ENCODE peak calls at places on chromosomes 7 and 10, in five cellular contexts. R, E, B, S and M are unnamed samples.

GRCh38 chr7:104548861-104549260 is 220.5 kb downstream of the LHFPL3 start:
- DNase-seq in B (peak; percentile 50), R (no peak), S (no peak), E (no peak), M (no peak)

GRCh38 chr7:36763084-36763807 is 39.0 kb upstream of the AOAH start:
- DNase-seq in B (peak; percentile 24), R (no peak), E (peak; percentile 34), S (peak; percentile 48), M (no peak)

GRCh38 chr7:38728145-38728544 is 97.0 kb upstream of the AMPH start:
- DNase-seq in E (no peak), S (peak; percentile 55), B (no peak), R (no peak), M (no peak)

GRCh38 chr10:48511855-48512191 is 93.0 kb downstream of the ARHGAP22 start:
- DNase-seq in E (no peak), S (no peak), B (no peak), R (peak; percentile 1), M (no peak)

GRCh38 chr7:143415696-143416095 is 7.0 kb upstream of the EPHA1 start:
- DNase-seq in S (peak; percentile 62), R (no peak), E (no peak), B (no peak), M (no peak)

GRCh38 chr10:30645340-30645827 is 15.8 kb upstream of the LYZL2 start:
- DNase-seq in E (peak; percentile 59), R (peak; percentile 58), B (peak; percentile 40), S (peak; percentile 55), M (no peak)

GRCh38 chr7:135716677-135717238 is 11.2 kb downstream of the SLC13A4 start:
- DNase-seq in E (peak; percentile 59), B (no peak), S (peak; percentile 87), R (peak; percentile 40), M (no peak)

GRCh38 chr7:12289996-12290395 is 78.9 kb downstream of the TMEM106B start:
- DNase-seq in E (no peak), B (no peak), R (no peak), S (no peak), M (no peak)

GRCh38 chr7:49791089-49791741 is 17.8 kb downstream of the VWC2 start:
- DNase-seq in R (peak; percentile 64), S (no peak), B (peak; percentile 84), E (no peak), M (no peak)

GRCh38 chr7:102467581-102468415 is 3.0 kb downstream of the LRWD1 start:
- DNase-seq in E (no peak), R (no peak), B (no peak), S (no peak), M (no peak)

GRCh38 chr10:77289790-77290189 is 347.8 kb downstream of the KCNMA1 start:
- DNase-seq in S (no peak), B (no peak), E (peak; percentile 83), R (no peak), M (no peak)

GRCh38 chr7:135976312-135977019 is 693 bp downstream of the MTPN start:
- DNase-seq in S (no peak), E (no peak), R (peak; percentile 16), B (peak; percentile 79), M (peak; percentile 43)

GRCh38 chr7:137109966-137110930 is 233.3 kb downstream of the PTN start:
- DNase-seq in B (no peak), R (no peak), S (peak; percentile 33), E (peak; percentile 56), M (no peak)

GRCh38 chr7:151851160-151851751 is 25.7 kb downstream of the PRKAG2 start:
- DNase-seq in R (no peak), E (no peak), B (no peak), S (no peak), M (peak; percentile 26)

GRCh38 chr7:114419441-114420107 is 5.0 kb downstream of the FOXP2 start:
- DNase-seq in R (no peak), S (peak; percentile 23), B (no peak), E (no peak), M (no peak)

GRCh38 chr7:83876593-83876992 is 227.7 kb upstream of the SEMA3E start:
- DNase-seq in E (peak; percentile 25), R (no peak), S (peak; percentile 18), B (no peak), M (no peak)

GRCh38 chr10:71729023-71729649 is 9.6 kb upstream of the C10orf105 start:
- DNase-seq in R (no peak), E (no peak), B (no peak), S (no peak), M (no peak)

GRCh38 chr7:8638076-8638475 is 204.7 kb downstream of the NXPH1 start:
- DNase-seq in R (no peak), S (no peak), B (no peak), E (no peak), M (no peak)

GRCh38 chr10:113305871-113306270 is 247.0 kb upstream of the HABP2 start:
- DNase-seq in E (no peak), R (no peak), S (peak; percentile 85), B (no peak), M (no peak)

GRCh38 chr7:38478404-38478803 is 152.8 kb downstream of the AMPH start:
- DNase-seq in B (no peak), E (no peak), R (no peak), S (no peak), M (no peak)

GRCh38 chr10:59905066-59905734 is 1.2 kb downstream of the CCDC6 start:
- DNase-seq in R (peak; percentile 52), E (peak; percentile 39), B (peak; percentile 80), S (peak; percentile 16), M (no peak)

DNA sequence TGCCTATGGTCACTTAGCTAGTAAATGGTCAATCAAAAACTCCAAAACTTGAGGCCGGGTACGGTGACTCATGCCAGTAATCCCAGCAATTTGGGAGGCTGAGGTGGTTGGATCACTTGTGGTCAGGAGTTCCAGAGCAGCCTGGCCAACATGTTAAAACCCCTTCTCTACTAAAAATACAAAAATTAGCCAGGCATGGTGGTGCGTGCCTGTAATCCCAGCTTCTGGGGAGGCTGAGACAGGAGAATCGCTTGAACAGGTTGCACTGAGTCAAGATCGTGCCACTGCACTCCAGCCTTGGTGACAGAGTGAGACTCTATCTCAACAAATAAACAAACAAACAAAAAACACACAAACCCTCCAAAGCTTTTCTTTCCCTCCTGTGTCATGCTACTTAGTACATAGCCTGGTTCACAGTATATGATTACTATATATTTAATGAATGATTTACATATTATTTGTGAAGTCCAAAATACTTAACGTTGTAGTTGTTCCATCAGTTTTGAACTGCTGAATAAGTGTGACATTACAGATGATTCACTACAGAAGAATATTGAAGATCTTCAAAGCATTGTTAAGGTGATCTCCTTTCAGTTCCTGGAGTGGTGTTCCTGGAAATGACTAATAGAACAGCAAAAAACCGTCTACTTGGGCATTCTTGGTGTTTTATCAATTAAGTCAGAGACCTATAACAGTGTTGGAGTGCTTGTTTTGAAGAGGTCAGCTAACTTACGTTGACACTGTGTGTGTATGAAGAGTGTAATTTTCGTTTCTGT is 72.9 kb downstream of the ADK start:
- DNase-seq in R (no peak), E (peak; percentile 23), B (no peak), S (peak; percentile 81), M (no peak)
- H3K27ac ChIP-seq in R (no peak overlapping the region), E (peak overlapping the region; percentile 67), B (no peak overlapping the region), S (peak overlapping the region; percentile 52), M (no peak overlapping the region)

GRCh38 chr10:99930731-99931550 is 78.8 kb downstream of the DNMBP start:
- DNase-seq in B (peak; percentile 77), R (peak; percentile 22), E (peak; percentile 46), S (peak; percentile 81), M (no peak)

GRCh38 chr10:99926925-99927718 is 82.6 kb downstream of the DNMBP start:
- DNase-seq in S (peak; percentile 63), B (no peak), R (no peak), E (peak; percentile 73), M (no peak)

GRCh38 chr10:99924856-99925255 is 84.9 kb downstream of the DNMBP start:
- DNase-seq in S (no peak), R (no peak), B (no peak), E (no peak), M (no peak)

GRCh38 chr10:99929360-99929759 is 80.4 kb downstream of the DNMBP start:
- DNase-seq in R (no peak), B (no peak), E (no peak), S (no peak), M (no peak)

DNA sequence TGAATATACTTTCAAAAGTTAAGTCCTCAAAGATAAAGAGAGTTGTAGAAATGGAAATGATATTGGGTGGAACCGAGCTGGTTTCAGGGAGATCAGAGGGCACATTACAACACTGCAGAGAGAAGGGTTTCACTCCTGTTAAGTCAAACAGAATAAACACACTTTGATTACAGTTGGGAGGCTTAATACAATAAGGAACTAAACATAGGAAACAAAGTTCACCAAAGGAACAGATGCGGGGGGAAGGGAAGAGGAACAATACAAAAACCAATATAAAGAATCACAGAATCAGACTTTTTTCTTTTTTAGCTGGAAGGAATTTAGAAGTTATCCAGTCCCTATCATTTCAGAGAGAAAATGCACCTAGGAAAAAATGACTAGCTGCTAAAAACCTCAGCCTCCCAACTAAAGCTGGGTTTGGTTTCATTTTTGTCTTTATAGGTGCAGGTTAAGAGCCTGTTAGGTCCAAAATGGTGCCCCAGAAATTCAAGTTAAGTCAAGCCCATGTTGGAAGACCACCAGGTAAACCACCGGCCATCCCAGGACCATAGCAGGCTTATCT is 81.9 kb downstream of the DNMBP start:
- DNase-seq in E (peak; percentile 51), R (no peak), B (no peak), S (no peak), M (no peak)
- H3K4me3 ChIP-seq in E (no peak overlapping the region), R (no peak overlapping the region), B (no peak overlapping the region), S (no peak overlapping the region), M (no peak overlapping the region)

GRCh38 chr10:130137077-130137448 is 872 bp downstream of the GLRX3 start:
- DNase-seq in R (no peak), B (no peak), E (peak; percentile 80), S (peak; percentile 40), M (no peak)

GRCh38 chr10:130140425-130140824 is 4.2 kb downstream of the GLRX3 start:
- DNase-seq in R (no peak), B (no peak), S (no peak), E (no peak), M (no peak)

GRCh38 chr10:130136214-130137076 is at the start of gene GLRX3:
- DNase-seq in S (peak; percentile 64), E (peak; percentile 87), B (peak; percentile 95), R (peak; percentile 87), M (peak; percentile 83)

GRCh38 chr10:130137659-130138478 is 1.7 kb downstream of the GLRX3 start:
- DNase-seq in S (no peak), R (no peak), E (no peak), B (no peak), M (no peak)

GRCh38 chr10:130138479-130138866 is 2.3 kb downstream of the GLRX3 start:
- DNase-seq in R (no peak), B (no peak), E (peak; percentile 82), S (peak; percentile 50), M (no peak)
- H3K27ac ChIP-seq in R (no peak overlapping the region), B (no peak overlapping the region), E (no peak overlapping the region), S (peak overlapping the region; percentile 82), M (no peak overlapping the region)

DNA sequence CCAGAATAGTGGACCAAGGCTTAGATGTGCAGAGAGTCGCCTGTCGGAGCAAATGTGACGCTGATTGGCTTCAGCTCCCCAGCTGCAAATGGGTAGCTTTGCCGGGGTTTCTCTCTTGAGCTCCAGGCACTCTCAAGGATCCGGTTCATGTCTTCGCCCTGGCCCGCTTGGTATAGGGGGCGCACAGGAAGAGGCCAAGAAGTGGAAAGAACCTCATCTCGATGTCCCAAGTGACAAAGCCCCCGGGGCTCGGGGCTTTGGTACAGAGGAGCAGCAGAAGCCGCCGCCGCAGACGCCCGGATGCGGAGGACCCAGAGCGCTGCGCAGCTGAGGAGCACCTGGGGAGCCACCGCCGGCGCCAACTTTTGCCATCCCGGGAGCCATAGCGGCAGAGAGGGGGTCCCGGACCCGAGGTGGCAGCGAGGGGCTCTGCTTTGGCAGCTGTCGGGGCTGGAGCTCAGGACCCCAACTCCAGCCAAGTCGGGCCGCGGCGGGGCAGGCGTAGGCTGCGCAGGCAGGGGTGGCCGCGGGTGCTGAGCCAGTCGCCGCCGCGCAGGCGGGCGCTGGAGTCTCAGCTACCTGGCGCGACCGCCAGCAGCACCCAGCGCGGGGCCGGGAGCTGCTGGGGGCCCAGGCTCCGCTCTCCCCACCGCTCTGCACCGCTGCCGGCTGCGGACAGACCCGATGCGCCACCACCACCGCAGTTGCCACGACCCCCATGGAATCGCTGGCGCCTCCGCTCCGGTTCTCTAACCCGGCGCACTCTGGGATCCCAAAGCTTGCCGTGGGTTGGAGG is 466.5 kb downstream of the XPNPEP1 start:
- DNase-seq in R (peak; percentile 28), S (no peak), E (peak; percentile 7), B (peak; percentile 78), M (no peak)
- H3K4me3 ChIP-seq in R (peak overlapping the region; percentile 66), S (peak overlapping the region; percentile 29), E (no peak overlapping the region), B (peak overlapping the region; percentile 82), M (no peak overlapping the region)